ENCODE peak calls at places on chromosomes 6 and 20, in six cellular contexts. G is stimulated activated CD4-positive, alpha-beta T cell treated with anti-CD3 and anti-CD28 coated beads, Interleukin-1b, Interleukin-23, amount 100 ng/mL, for 48 hours; I is heart left ventricle; E is dorsolateral prefrontal cortex; T is NCI-H510A treated with DMSO at 0.1 percent for 48 hours; F is HTR-8/SVneo. R is an unnamed sample.

GRCh38 chr6:38177885-38178583 is 358.5 kb downstream of the ZFAND3 start:
- DNase-seq in G (no peak), T (no peak), E (no peak), F (no peak), I (no peak), R (no peak)

GRCh38 chr6:118683881-118684872 is 32.8 kb upstream of the CEP85L start:
- DNase-seq in T (no peak), E (no peak), I (no peak), G (no peak), F (no peak), R (no peak)

GRCh38 chr20:19621072-19621471 is 137.0 kb upstream of the RIN2 start:
- DNase-seq in F (no peak), G (peak), T (no peak), E (no peak), I (no peak), R (no peak)

GRCh38 chr20:38208088-38208487 is 43.0 kb upstream of the TGM2 start:
- DNase-seq in G (no peak), I (no peak), T (no peak), F (no peak), E (no peak), R (no peak)

GRCh38 chr6:37777272-37777736 is 42.2 kb upstream of the ZFAND3 start:
- DNase-seq in G (no peak), E (no peak), I (no peak), F (no peak), T (no peak), R (no peak)

GRCh38 chr6:44522871-44523270 is 135.4 kb downstream of the CDC5L start:
- DNase-seq in I (no peak), E (no peak), G (no peak), T (no peak), F (no peak), R (no peak)

GRCh38 chr6:14189122-14189521 is 71.5 kb downstream of the CD83 start:
- DNase-seq in G (no peak), F (no peak), T (no peak), E (no peak), I (no peak), R (no peak)

GRCh38 chr6:90938116-90938515 is 351.2 kb upstream of the MAP3K7 start:
- DNase-seq in T (no peak), E (no peak), I (no peak), G (no peak), F (no peak), R (no peak)

GRCh38 chr20:19932170-19932667 is 84.9 kb upstream of the NAA20 start:
- DNase-seq in T (no peak), F (no peak), I (peak), E (no peak), G (no peak), R (no peak)

GRCh38 chr6:79782775-79783174 is 151.6 kb downstream of the SH3BGRL2 start:
- DNase-seq in T (no peak), E (no peak), F (no peak), G (no peak), I (no peak), R (no peak)

GRCh38 chr6:99432877-99433276 is 7.8 kb upstream of the PNISR start:
- DNase-seq in E (no peak), F (no peak), T (no peak), G (no peak), I (no peak), R (no peak)

GRCh38 chr6:34792605-34793500 is 970 bp downstream of the BLTP3A start:
- DNase-seq in I (peak), G (no peak), T (peak), F (peak), E (no peak), R (peak)

GRCh38 chr20:57707849-57708693 is 1.7 kb downstream of the PMEPA1 start:
- DNase-seq in G (no peak), T (no peak), I (no peak), E (no peak), F (no peak), R (no peak)

GRCh38 chr20:15593061-15593460 is 980.2 kb downstream of the KIF16B start:
- DNase-seq in I (no peak), E (no peak), T (no peak), F (no peak), G (no peak), R (no peak)

GRCh38 chr6:35165630-35166071 is 24.5 kb upstream of the TCP11 start:
- DNase-seq in I (no peak), G (no peak), F (no peak), T (peak), E (no peak), R (no peak)

GRCh38 chr20:2688041-2688591 is 4.5 kb upstream of the EBF4 start:
- DNase-seq in I (no peak), F (no peak), T (peak), G (peak), E (peak), R (peak)

GRCh38 chr6:7414811-7415210 is 25.2 kb downstream of the RIOK1 start:
- DNase-seq in F (no peak), I (no peak), T (no peak), G (no peak), E (no peak), R (no peak)

GRCh38 chr20:38893056-38893455 is 33.2 kb upstream of the FAM83D start:
- DNase-seq in E (no peak), G (no peak), F (no peak), I (no peak), T (no peak), R (no peak)

GRCh38 chr6:166715065-166715464 is 88.0 kb upstream of the RPS6KA2 start:
- DNase-seq in E (no peak), I (no peak), F (no peak), T (no peak), G (no peak), R (no peak)

GRCh38 chr6:10678456-10678855 is 16.0 kb downstream of the C6orf52 start:
- DNase-seq in I (no peak), F (no peak), E (no peak), G (no peak), T (no peak), R (no peak)

GRCh38 chr6:20542927-20543602 is 8.8 kb downstream of the CDKAL1 start:
- DNase-seq in I (no peak), T (peak), F (no peak), G (peak), E (no peak), R (no peak)

GRCh38 chr20:58745391-58745790 is 52.8 kb downstream of the NPEPL1 start:
- DNase-seq in G (no peak), T (no peak), E (no peak), F (no peak), I (no peak), R (no peak)

GRCh38 chr20:56245761-56246160 is 2.8 kb upstream of the MC3R start:
- DNase-seq in T (no peak), G (no peak), I (no peak), F (no peak), E (no peak), R (no peak)

GRCh38 chr6:143745160-143746133 is 67.7 kb downstream of the PHACTR2 start:
- DNase-seq in F (no peak), I (no peak), G (no peak), E (no peak), T (no peak), R (no peak)

GRCh38 chr6:139109558-139109957 is 25.3 kb upstream of the HECA start:
- DNase-seq in G (peak), E (no peak), T (no peak), I (no peak), F (no peak), R (no peak)

GRCh38 chr6:163226836-163227485 is 187.6 kb upstream of the QKI start:
- DNase-seq in F (no peak), G (no peak), E (no peak), T (no peak), I (no peak), R (no peak)

GRCh38 chr6:45054610-45055009 is 273.5 kb upstream of the RUNX2 start:
- DNase-seq in G (no peak), E (no peak), F (no peak), I (no peak), T (no peak), R (no peak)

GRCh38 chr20:17138237-17138636 is 88.6 kb upstream of the PCSK2 start:
- DNase-seq in T (no peak), F (no peak), G (no peak), I (no peak), E (no peak), R (no peak)

GRCh38 chr6:88785478-88785877 is 177.9 kb downstream of the RNGTT start:
- DNase-seq in T (no peak), G (no peak), I (no peak), F (no peak), E (no peak), R (no peak)

GRCh38 chr6:113246186-113246585 is 611.0 kb upstream of the MARCKS start:
- DNase-seq in I (no peak), F (no peak), G (no peak), E (no peak), T (no peak), R (no peak)

R was measured in H54.